ENCODE peak calls at places on chromosomes 4 and X, in ten cellular contexts. One of them, this sample, is unnamed. For H3K9me3 and H3K4me1, the result is how much of the 10 kb centered on the place peaks cover.

GRCh38 chrX:19350831-19351447 is 7.2 kb downstream of the PDHA1 start:
- DNase-seq in sigmoid colon: peak
- DNase-seq in mucosa of descending colon: no peak
- DNase-seq in breast epithelium: no peak
- DNase-seq in heart left ventricle: no peak
- DNase-seq in BE2C: no peak
- DNase-seq in OCI-LY7: no peak
- DNase-seq in SK-N-SH: no peak
- DNase-seq in lung: no peak
- DNase-seq in uterus: no peak
- DNase-seq in this sample: no peak

GRCh38 chrX:124217289-124218251 is 114.9 kb upstream of the TEX13D start:
- DNase-seq in uterus: no peak
- DNase-seq in heart left ventricle: peak
- DNase-seq in sigmoid colon: no peak
- DNase-seq in breast epithelium: no peak
- DNase-seq in BE2C: no peak
- DNase-seq in mucosa of descending colon: no peak
- DNase-seq in SK-N-SH: no peak
- DNase-seq in OCI-LY7: peak
- DNase-seq in lung: no peak
- DNase-seq in this sample: no peak

GRCh38 chr4:118941149-118941548 is 52.5 kb downstream of the SYNPO2 start:
- DNase-seq in OCI-LY7: no peak
- DNase-seq in heart left ventricle: peak
- DNase-seq in mucosa of descending colon: no peak
- DNase-seq in SK-N-SH: no peak
- DNase-seq in BE2C: peak
- DNase-seq in lung: no peak
- DNase-seq in uterus: peak
- DNase-seq in breast epithelium: no peak
- DNase-seq in sigmoid colon: peak
- DNase-seq in this sample: peak

GRCh38 chrX:3295731-3296130 is 50.7 kb downstream of the MXRA5 start:
- DNase-seq in mucosa of descending colon: no peak
- DNase-seq in uterus: no peak
- DNase-seq in lung: no peak
- DNase-seq in sigmoid colon: no peak
- DNase-seq in OCI-LY7: peak
- DNase-seq in BE2C: peak
- DNase-seq in breast epithelium: no peak
- DNase-seq in heart left ventricle: no peak
- DNase-seq in SK-N-SH: peak
- DNase-seq in this sample: no peak

GRCh38 chrX:9340619-9341304 is 124.1 kb upstream of the TBL1X start:
- DNase-seq in heart left ventricle: peak
- DNase-seq in BE2C: peak
- DNase-seq in SK-N-SH: peak
- DNase-seq in uterus: peak
- DNase-seq in lung: peak
- DNase-seq in breast epithelium: no peak
- DNase-seq in mucosa of descending colon: no peak
- DNase-seq in sigmoid colon: peak
- DNase-seq in OCI-LY7: peak
- DNase-seq in this sample: peak

GRCh38 chrX:154353172-154353843 is 21.1 kb downstream of the FLNA start:
- DNase-seq in OCI-LY7: no peak
- DNase-seq in heart left ventricle: no peak
- DNase-seq in mucosa of descending colon: peak
- DNase-seq in BE2C: peak
- DNase-seq in sigmoid colon: peak
- DNase-seq in SK-N-SH: no peak
- DNase-seq in breast epithelium: no peak
- DNase-seq in uterus: peak
- DNase-seq in lung: no peak
- DNase-seq in this sample: no peak

GRCh38 chrX:18733273-18733672 is 25.8 kb downstream of the PPEF1 start:
- DNase-seq in heart left ventricle: no peak
- DNase-seq in BE2C: no peak
- DNase-seq in uterus: no peak
- DNase-seq in OCI-LY7: no peak
- DNase-seq in breast epithelium: no peak
- DNase-seq in mucosa of descending colon: no peak
- DNase-seq in SK-N-SH: no peak
- DNase-seq in lung: no peak
- DNase-seq in sigmoid colon: no peak
- DNase-seq in this sample: no peak

GRCh38 chr4:96183630-96184029 is 343.7 kb downstream of the PDHA2 start:
- DNase-seq in heart left ventricle: no peak
- DNase-seq in uterus: no peak
- DNase-seq in OCI-LY7: no peak
- DNase-seq in lung: no peak
- DNase-seq in breast epithelium: no peak
- DNase-seq in BE2C: no peak
- DNase-seq in SK-N-SH: no peak
- DNase-seq in mucosa of descending colon: no peak
- DNase-seq in sigmoid colon: no peak
- DNase-seq in this sample: no peak

GRCh38 chr4:173524218-173525117 is 5.6 kb downstream of the HAND2 start:
- DNase-seq in heart left ventricle: no peak
- DNase-seq in mucosa of descending colon: no peak
- DNase-seq in lung: no peak
- DNase-seq in sigmoid colon: peak
- DNase-seq in uterus: no peak
- DNase-seq in SK-N-SH: peak
- DNase-seq in BE2C: no peak
- DNase-seq in OCI-LY7: no peak
- DNase-seq in breast epithelium: no peak
- DNase-seq in this sample: peak
- H3K9me3 ChIP-seq in heart left ventricle: under half
- H3K9me3 ChIP-seq in mucosa of descending colon: under half
- H3K9me3 ChIP-seq in lung: under half
- H3K9me3 ChIP-seq in sigmoid colon: under half
- H3K9me3 ChIP-seq in uterus: under half
- H3K9me3 ChIP-seq in SK-N-SH: under half
- H3K9me3 ChIP-seq in BE2C: under half
- H3K9me3 ChIP-seq in OCI-LY7: under half
- H3K9me3 ChIP-seq in breast epithelium: under half
- H3K9me3 ChIP-seq in this sample: under half

DNA sequence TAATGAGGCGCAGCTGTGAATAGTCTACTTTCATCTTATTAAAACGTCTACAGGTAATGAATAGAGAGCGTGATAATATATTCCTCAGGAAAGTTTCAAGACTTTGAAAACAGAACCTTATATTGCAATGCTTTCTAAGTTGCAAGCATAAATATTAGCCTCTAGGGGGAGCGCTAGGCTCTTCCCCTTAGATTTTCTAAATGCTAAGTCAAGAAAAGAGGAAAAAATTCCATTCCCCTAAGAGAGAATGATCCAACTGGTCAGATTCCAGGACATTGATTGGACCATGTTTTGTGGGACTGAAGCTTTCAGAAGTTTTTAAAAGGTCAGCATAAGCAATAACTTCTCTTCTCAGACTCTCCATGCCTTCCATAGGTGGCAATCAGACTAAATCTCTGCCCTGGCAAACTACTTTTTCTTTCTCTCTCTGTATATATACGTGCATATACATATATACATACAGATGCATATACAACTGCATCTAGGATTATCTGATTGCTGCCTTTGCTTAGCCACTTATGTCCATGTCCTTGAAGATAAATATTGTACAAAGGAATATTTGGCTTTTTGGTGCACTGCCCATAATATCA is 492.9 kb downstream of the INPP4B start:
- DNase-seq in SK-N-SH: no peak
- DNase-seq in breast epithelium: no peak
- DNase-seq in OCI-LY7: peak
- DNase-seq in sigmoid colon: no peak
- DNase-seq in lung: no peak
- DNase-seq in heart left ventricle: no peak
- DNase-seq in BE2C: peak
- DNase-seq in uterus: no peak
- DNase-seq in mucosa of descending colon: no peak
- DNase-seq in this sample: no peak
- H3K4me1 ChIP-seq in SK-N-SH: under half
- H3K4me1 ChIP-seq in breast epithelium: under half
- H3K4me1 ChIP-seq in OCI-LY7: under half
- H3K4me1 ChIP-seq in sigmoid colon: under half
- H3K4me1 ChIP-seq in lung: under half
- H3K4me1 ChIP-seq in heart left ventricle: half or more
- H3K4me1 ChIP-seq in BE2C: under half
- H3K4me1 ChIP-seq in uterus: under half
- H3K4me1 ChIP-seq in mucosa of descending colon: under half
- H3K4me1 ChIP-seq in this sample: half or more

GRCh38 chrX:57137481-57137880 is 284 bp upstream of the SPIN2A start:
- DNase-seq in BE2C: no peak
- DNase-seq in lung: no peak
- DNase-seq in breast epithelium: no peak
- DNase-seq in SK-N-SH: no peak
- DNase-seq in heart left ventricle: no peak
- DNase-seq in sigmoid colon: no peak
- DNase-seq in OCI-LY7: no peak
- DNase-seq in uterus: no peak
- DNase-seq in mucosa of descending colon: no peak
- DNase-seq in this sample: no peak

GRCh38 chrX:57134702-57135101 is 2.5 kb downstream of the SPIN2A start:
- DNase-seq in heart left ventricle: no peak
- DNase-seq in OCI-LY7: no peak
- DNase-seq in breast epithelium: no peak
- DNase-seq in mucosa of descending colon: no peak
- DNase-seq in SK-N-SH: no peak
- DNase-seq in sigmoid colon: no peak
- DNase-seq in lung: no peak
- DNase-seq in uterus: no peak
- DNase-seq in BE2C: no peak
- DNase-seq in this sample: no peak

GRCh38 chrX:57135287-57135686 is 1.9 kb downstream of the SPIN2A start:
- DNase-seq in breast epithelium: no peak
- DNase-seq in BE2C: no peak
- DNase-seq in mucosa of descending colon: no peak
- DNase-seq in OCI-LY7: no peak
- DNase-seq in uterus: no peak
- DNase-seq in lung: no peak
- DNase-seq in heart left ventricle: no peak
- DNase-seq in sigmoid colon: no peak
- DNase-seq in SK-N-SH: no peak
- DNase-seq in this sample: no peak

DNA sequence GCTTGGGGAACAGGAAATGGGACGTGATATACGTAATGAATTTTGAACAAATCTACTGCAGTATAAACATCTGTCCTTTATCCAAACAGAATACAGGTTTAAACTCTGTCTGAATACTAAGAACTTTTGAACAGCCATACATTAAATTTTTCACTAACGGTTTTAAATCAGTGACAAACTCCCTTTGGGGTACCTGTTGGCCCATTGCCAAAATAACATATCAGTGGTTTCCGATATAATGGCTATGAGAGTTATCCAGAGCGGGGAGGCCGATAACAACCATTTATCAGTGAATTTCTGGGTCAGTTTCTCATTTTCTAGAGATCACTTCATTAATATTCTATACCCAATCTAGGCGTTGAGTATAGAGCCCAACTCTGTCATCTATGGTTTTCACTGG is 5.2 kb downstream of the SPIN2A start:
- DNase-seq in SK-N-SH: no peak
- DNase-seq in sigmoid colon: no peak
- DNase-seq in mucosa of descending colon: no peak
- DNase-seq in breast epithelium: no peak
- DNase-seq in uterus: no peak
- DNase-seq in OCI-LY7: no peak
- DNase-seq in BE2C: no peak
- DNase-seq in heart left ventricle: no peak
- DNase-seq in lung: no peak
- DNase-seq in this sample: no peak
- TF ChIP-seq CTCF in SK-N-SH: no peak
- TF ChIP-seq CTCF in sigmoid colon: no peak
- TF ChIP-seq CTCF in mucosa of descending colon: no peak
- TF ChIP-seq CTCF in breast epithelium: no peak
- TF ChIP-seq CTCF in uterus: no peak
- TF ChIP-seq CTCF in OCI-LY7: no peak
- TF ChIP-seq CTCF in BE2C: no peak
- TF ChIP-seq CTCF in heart left ventricle: no peak
- TF ChIP-seq CTCF in lung: no peak
- TF ChIP-seq CTCF in this sample: no peak

DNA sequence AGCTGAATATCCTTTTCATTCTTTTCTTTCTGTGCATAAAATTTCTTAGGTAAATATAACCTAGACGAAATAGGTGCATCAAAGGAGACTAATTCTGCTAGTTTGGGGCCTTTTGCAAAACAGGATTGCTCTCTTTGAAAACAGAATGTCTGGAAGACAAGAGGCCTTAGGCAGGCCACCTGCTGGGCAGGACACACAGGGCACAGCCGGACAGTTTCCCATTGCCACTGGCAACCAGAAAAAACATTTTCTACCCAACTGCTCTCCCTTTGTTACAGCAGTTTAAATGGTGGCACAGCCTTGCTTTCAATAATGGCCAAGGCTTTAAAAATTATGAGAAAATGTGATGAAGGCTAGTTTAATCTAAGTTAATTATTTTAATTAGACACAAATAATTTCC is 600.5 kb downstream of the SPRY1 start:
- DNase-seq in BE2C: no peak
- DNase-seq in sigmoid colon: no peak
- DNase-seq in uterus: no peak
- DNase-seq in mucosa of descending colon: no peak
- DNase-seq in lung: no peak
- DNase-seq in OCI-LY7: no peak
- DNase-seq in SK-N-SH: no peak
- DNase-seq in breast epithelium: no peak
- DNase-seq in heart left ventricle: no peak
- DNase-seq in this sample: no peak
- H3K9me3 ChIP-seq in BE2C: under half
- H3K9me3 ChIP-seq in sigmoid colon: under half
- H3K9me3 ChIP-seq in uterus: under half
- H3K9me3 ChIP-seq in mucosa of descending colon: under half
- H3K9me3 ChIP-seq in lung: under half
- H3K9me3 ChIP-seq in OCI-LY7: under half
- H3K9me3 ChIP-seq in SK-N-SH: under half
- H3K9me3 ChIP-seq in breast epithelium: under half
- H3K9me3 ChIP-seq in heart left ventricle: under half
- H3K9me3 ChIP-seq in this sample: under half

This sample was measured in heart right ventricle.